ENCODE peak calls at places on chromosomes 5 and 9, in four cellular contexts. D is HepG2, H is K562, B is stomach. Z is an unnamed sample.
A peak's percentile ranks its signal among the peaks of the same experiment; 100 is the strongest.

GRCh38 chr5:103327451-103327850 is 68.9 kb downstream of the MACIR start:
- DNase-seq in B (no peak), H (no peak), D (no peak), Z (no peak)

GRCh38 chr9:32456564-32456963 is 69.4 kb downstream of the RIGI start:
- DNase-seq in H (no peak), D (peak; percentile 82), B (no peak), Z (no peak)

GRCh38 chr5:79396265-79396664 is 117.7 kb downstream of the HOMER1 start:
- DNase-seq in D (no peak), H (no peak), B (no peak), Z (no peak)

GRCh38 chr5:111320953-111321352 is 96.8 kb downstream of the CAMK4 start:
- DNase-seq in H (no peak), B (no peak), D (no peak), Z (no peak)

GRCh38 chr9:115391166-115391825 is 273.3 kb upstream of the TNC start:
- DNase-seq in D (no peak), B (no peak), H (no peak), Z (no peak)

GRCh38 chr5:126753227-126753626 is 23.7 kb upstream of the LMNB1 start:
- DNase-seq in H (no peak), D (no peak), B (no peak), Z (no peak)

GRCh38 chr5:14216372-14216771 is 73.2 kb downstream of the TRIO start:
- DNase-seq in H (no peak), D (no peak), B (no peak), Z (no peak)

GRCh38 chr9:121222524-121223171 is 21.0 kb upstream of the RAB14 start:
- DNase-seq in H (peak; percentile 42), B (no peak), D (peak; percentile 49), Z (no peak)

GRCh38 chr5:158780656-158781237 is 319.0 kb downstream of the EBF1 start:
- DNase-seq in B (no peak), H (no peak), D (no peak), Z (no peak)

GRCh38 chr5:142600611-142601360 is 85.1 kb downstream of the FGF1 start:
- DNase-seq in D (peak; percentile 10), H (no peak), B (peak; percentile 50), Z (peak; percentile 78)

GRCh38 chr5:122478741-122479459 is 166.9 kb downstream of the SNCAIP start:
- DNase-seq in H (no peak), D (peak; percentile 2), B (no peak), Z (no peak)

GRCh38 chr9:89655990-89656657 is 51.3 kb downstream of the GADD45G start:
- DNase-seq in H (no peak), D (no peak), B (no peak), Z (peak; percentile 72)
- TF ChIP-seq CTCF in H (no peak), D (no peak), B (no peak), Z (no peak)

GRCh38 chr5:134873987-134874830 is at the start of gene TXNDC15:
- DNase-seq in D (peak; percentile 66), H (peak; percentile 82), B (peak; percentile 90), Z (peak; percentile 94)
- TF ChIP-seq EP300 in D (no peak), H (no peak), B (no peak), Z (no peak)

GRCh38 chr9:136410500-136411287 is at the start of the genes ENTR1 and PMPCA:
- DNase-seq in D (peak; percentile 71), H (peak; percentile 94), B (peak; percentile 95), Z (peak; percentile 96)
- TF ChIP-seq POLR2A in D (peak; percentile 86), H (peak; percentile 94), B (no peak), Z (peak; percentile 93)

GRCh38 chr5:77775773-77776605 is at the start of gene TBCA:
- DNase-seq in H (peak; percentile 93), B (peak; percentile 88), D (peak; percentile 78), Z (peak; percentile 93)
- TF ChIP-seq CTCF in H (peak; percentile 29), B (peak; percentile 5), D (peak; percentile 36), Z (peak; percentile 20)

DNA sequence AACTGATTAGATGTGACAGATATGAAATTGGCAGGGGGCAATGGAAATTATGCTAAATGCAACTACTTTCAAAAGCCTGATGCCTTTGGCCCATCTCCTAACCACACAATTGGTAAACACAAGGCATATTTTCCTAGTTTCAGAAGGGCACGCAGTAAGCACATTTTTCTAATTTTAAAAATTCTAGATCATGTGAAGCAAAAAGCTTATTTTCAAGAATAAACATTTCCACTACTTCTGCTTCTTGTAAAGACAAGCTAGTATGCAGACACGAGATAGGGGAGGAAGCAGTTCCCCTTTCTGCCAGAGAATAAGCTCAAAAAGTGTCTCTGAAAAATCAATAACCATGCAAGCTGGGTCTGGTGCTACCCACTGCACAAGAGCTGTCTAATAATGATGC is 67.7 kb downstream of the ABCA1 start:
- DNase-seq in D (no peak), H (no peak), B (no peak), Z (no peak)
- TF ChIP-seq EP300 in D (no peak), H (no peak), B (no peak), Z (no peak)

DNA sequence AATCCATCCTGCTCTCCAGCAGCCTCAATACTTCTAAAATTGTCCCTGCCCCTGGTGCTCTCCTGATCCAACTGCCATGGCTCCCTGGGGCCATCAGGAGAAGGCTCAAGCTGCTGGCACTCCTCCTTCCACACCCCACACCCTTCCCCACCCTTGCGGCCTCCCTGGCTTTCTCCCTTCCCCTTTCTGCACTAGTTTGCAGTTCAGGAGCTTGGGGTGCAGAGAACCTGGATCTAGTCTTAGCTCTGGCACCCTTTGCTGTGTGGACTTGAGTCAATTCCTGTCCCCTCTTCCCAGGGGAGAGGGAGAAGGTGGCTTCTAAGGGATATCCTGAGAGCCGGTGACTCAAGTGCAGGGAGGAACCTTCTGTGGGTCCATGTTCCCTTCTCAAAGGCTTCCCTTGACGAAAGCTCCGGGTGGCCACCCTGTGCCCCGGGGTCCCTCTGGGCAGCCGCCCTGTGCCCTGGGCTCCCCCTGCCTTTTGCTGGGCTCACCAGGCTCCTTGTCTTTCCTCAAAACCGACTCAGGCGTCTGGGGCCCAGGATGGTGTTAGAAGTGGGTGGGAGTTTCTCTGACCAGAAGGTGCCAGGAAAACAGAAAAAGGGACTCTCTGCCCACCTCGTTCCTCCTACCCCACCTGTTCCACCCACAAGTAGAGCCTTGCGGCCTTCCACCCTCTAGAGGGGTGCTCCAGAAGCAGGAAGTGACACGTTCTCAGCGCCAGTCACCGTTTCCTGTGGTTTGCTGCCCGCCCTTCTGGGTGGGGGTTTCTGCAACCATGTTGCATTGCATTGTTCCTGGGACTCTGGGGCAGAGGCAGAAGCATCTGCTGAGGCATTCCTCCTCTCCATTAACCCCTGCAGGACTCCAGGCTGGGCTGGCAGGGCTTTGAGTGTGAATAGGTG is 15.0 kb downstream of the GLIPR2 start:
- DNase-seq in H (no peak), D (no peak), B (peak; percentile 65), Z (peak; percentile 79)
- TF ChIP-seq POLR2A in H (no peak), D (no peak), B (no peak), Z (no peak)

DNA sequence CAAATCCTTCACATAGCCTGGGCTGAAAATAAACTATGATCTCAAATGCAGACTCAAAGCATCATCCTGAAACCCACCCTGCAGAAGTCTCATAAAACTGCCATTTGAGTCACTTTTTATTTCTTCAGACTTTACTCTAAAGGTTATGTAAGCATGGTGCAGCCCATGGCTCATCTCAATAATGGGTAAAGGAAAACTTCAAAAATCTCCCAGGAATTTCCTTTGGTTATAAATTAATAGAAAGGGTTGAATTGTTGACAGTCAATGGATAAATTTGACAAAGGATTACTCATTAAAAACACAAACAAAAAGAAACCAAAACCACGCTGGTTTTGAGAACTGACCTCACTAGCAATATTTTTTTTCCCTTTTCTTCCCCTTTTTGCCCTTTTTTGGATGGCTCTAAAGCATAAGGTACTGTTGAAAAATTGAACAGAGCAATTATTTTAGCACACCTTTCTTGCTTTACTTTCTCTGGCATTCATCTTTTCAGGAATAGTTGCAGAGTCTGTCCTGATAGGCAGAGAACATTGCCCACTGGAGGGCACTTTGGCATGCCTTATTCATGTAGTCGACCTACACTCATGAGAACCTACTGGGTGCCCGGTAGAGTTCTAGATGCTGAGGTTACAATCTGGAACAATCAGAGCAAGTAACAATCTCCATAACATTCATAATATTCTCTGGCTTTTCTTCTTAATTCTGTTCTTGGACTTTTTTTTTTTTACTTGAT is 191.4 kb downstream of the TMEM167A start:
- DNase-seq in H (no peak), B (no peak), D (no peak), Z (no peak)
- TF ChIP-seq CTCF in H (no peak), B (no peak), D (peak; percentile 37), Z (no peak)

GRCh38 chr9:104972242-104972866 is 44.4 kb upstream of the ABCA1 start:
- DNase-seq in B (no peak), H (no peak), D (no peak), Z (no peak)

GRCh38 chr9:104969116-104969515 is 41.2 kb upstream of the ABCA1 start:
- DNase-seq in D (no peak), H (no peak), B (no peak), Z (no peak)

GRCh38 chr9:104971521-104971920 is 43.6 kb upstream of the ABCA1 start:
- DNase-seq in B (no peak), D (no peak), H (no peak), Z (no peak)

GRCh38 chr9:104970588-104970987 is 42.6 kb upstream of the ABCA1 start:
- DNase-seq in D (no peak), B (no peak), H (no peak), Z (no peak)

DNA sequence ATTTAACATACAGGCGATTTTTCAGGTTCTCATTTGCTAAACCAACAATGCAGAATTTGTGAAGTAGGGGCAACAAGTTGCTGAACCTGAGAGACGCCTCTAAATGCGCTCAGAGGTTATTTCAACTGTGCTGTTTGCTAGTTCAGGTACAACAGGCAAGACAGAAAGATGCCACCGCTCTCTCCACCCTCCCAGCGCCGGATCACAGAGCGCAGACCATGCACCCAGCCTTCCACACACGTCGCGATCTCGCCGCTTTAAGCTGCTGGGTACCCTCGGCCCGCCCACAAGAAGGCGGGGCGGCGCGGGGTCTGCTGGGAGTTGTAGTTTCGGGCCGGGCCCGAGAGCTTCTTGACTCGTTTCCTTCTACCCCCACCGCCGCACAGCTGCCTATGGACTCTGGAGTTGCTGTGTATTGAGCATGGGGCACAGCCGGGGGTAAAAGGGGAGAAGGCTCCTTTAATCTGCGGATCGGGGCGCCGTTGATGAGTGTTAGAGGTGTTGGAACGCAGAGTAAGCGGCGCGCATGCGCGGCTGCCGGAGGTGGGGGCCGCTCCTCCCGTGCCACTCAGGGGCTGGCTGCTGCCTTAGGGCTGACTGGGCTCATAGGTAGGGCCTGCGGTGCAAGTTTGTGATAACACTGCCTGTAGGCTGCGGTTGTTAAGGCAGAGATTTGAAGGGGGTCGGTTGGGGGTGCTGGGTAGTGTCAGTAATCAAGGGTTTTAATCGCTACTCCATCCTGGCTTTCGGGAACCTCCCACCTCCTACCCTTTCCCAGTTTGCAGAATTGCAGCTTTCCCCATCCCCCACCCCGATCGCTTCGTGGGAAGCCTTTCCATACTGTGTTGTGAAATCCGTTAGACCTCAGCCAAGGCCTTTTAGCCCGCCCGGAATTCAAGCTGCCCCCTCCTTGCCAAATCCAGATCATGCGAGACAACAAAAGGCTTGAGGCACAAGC is 40.3 kb upstream of the ABCA1 start:
- DNase-seq in H (peak; percentile 88), B (peak; percentile 92), D (peak; percentile 74), Z (peak; percentile 97)
- TF ChIP-seq EP300 in H (no peak), B (peak; percentile 77), D (no peak), Z (peak; percentile 43)

Z was measured in sigmoid colon.